ENCODE peak calls at places on chromosomes 13 and 19, in ten cellular contexts. B is activated CD4-positive, alpha-beta memory T cell treated with anti-CD3 and anti-CD28 coated beads, Interleukin-2, amount 10 ng/mL, durations not matched to agents 7 days and 5 days; U is frontal cortex; L is CD8-positive, alpha-beta T cell; H is cardiac fibroblast; S is T-cell; M is AG08396; I is mesothelial cell of epicardium; Y is fibroblast of the aortic adventitia; E is T-helper 2 cell. O is an unnamed sample.

GRCh38 chr19:45947926-45948325 is 25.7 kb downstream of the NOVA2 start:
- DNase-seq in L (no peak), M (peak), U (no peak), E (no peak), Y (peak), H (peak), B (no peak), I (no peak), S (no peak), O (no peak)

GRCh38 chr13:113841355-113841653 is 22.6 kb downstream of the GAS6 start:
- DNase-seq in M (no peak), Y (no peak), H (no peak), I (no peak), U (no peak), S (no peak), E (peak), B (no peak), L (no peak), O (no peak)

GRCh38 chr13:34748078-34748477 is 194.0 kb upstream of the NBEA start:
- DNase-seq in H (peak), U (peak), Y (peak), L (no peak), M (no peak), B (no peak), I (no peak), S (no peak), E (no peak), O (no peak)

GRCh38 chr19:39684283-39684682 is 20.0 kb upstream of the LGALS14 start:
- DNase-seq in U (no peak), H (no peak), I (no peak), B (no peak), E (no peak), L (no peak), S (no peak), M (no peak), Y (no peak), O (no peak)

GRCh38 chr13:92590503-92590908 is 636.1 kb upstream of the GPC6 start:
- DNase-seq in I (no peak), L (no peak), B (no peak), Y (peak), E (no peak), H (no peak), M (no peak), S (no peak), U (no peak), O (no peak)

GRCh38 chr19:55646889-55647731 is 902 bp upstream of the CCDC106 start:
- DNase-seq in U (no peak), H (no peak), Y (no peak), M (no peak), B (no peak), L (no peak), E (no peak), S (no peak), I (no peak), O (no peak)

GRCh38 chr19:58407658-58408151 is 744 bp upstream of the ZNF584 start:
- DNase-seq in L (no peak), U (no peak), Y (no peak), M (no peak), I (no peak), B (no peak), S (no peak), H (no peak), E (no peak), O (no peak)

GRCh38 chr19:40862333-40862732 is 12.1 kb upstream of the CYP2A6 start:
- DNase-seq in H (no peak), B (no peak), S (no peak), U (no peak), Y (no peak), M (no peak), I (no peak), L (no peak), E (no peak), O (no peak)

GRCh38 chr13:87671031-87671823 is at the start of gene SLITRK5:
- DNase-seq in M (peak), H (peak), L (peak), Y (peak), U (peak), S (no peak), I (peak), E (peak), B (peak), O (peak)

GRCh38 chr13:20349564-20350379 is 117.7 kb upstream of the GJB6 start:
- DNase-seq in E (no peak), S (no peak), H (no peak), M (no peak), Y (peak), L (no peak), U (no peak), B (no peak), I (no peak), O (no peak)

GRCh38 chr19:13176345-13176744 is 26.1 kb downstream of the IER2 start:
- DNase-seq in B (no peak), H (no peak), S (no peak), I (no peak), E (no peak), U (no peak), Y (no peak), M (no peak), L (no peak), O (no peak)

GRCh38 chr13:23160241-23161175 is 20.3 kb upstream of the SGCG start:
- DNase-seq in Y (no peak), L (no peak), S (no peak), U (no peak), H (no peak), I (peak), B (no peak), M (peak), E (no peak), O (peak)

GRCh38 chr13:41985788-41986508 is 25.0 kb upstream of the VWA8 start:
- DNase-seq in S (no peak), B (no peak), M (peak), Y (peak), E (no peak), L (no peak), H (peak), U (no peak), I (no peak), O (no peak)

GRCh38 chr13:47764817-47765216 is 236.3 kb downstream of the SUCLA2 start:
- DNase-seq in M (no peak), U (no peak), E (no peak), S (no peak), L (no peak), Y (no peak), I (no peak), H (no peak), B (no peak), O (no peak)

GRCh38 chr13:105058517-105058916 is 1476.9 kb downstream of the EFNB2 start:
- DNase-seq in I (no peak), L (no peak), Y (no peak), M (no peak), H (no peak), S (no peak), B (no peak), U (no peak), E (no peak), O (no peak)

GRCh38 chr13:102836471-102836870 is 9.4 kb upstream of the ERCC5 start:
- DNase-seq in S (no peak), U (no peak), L (no peak), E (no peak), H (no peak), Y (no peak), M (no peak), I (no peak), B (no peak), O (no peak)

GRCh38 chr13:79401259-79402071 is 4.6 kb downstream of the RBM26 start:
- DNase-seq in H (no peak), U (no peak), M (no peak), S (no peak), Y (no peak), E (no peak), I (no peak), B (no peak), L (no peak), O (no peak)

GRCh38 chr19:4984448-4984990 is 15.6 kb downstream of the KDM4B start:
- DNase-seq in S (no peak), Y (no peak), M (no peak), H (no peak), L (no peak), I (no peak), B (no peak), U (no peak), E (no peak), O (no peak)

GRCh38 chr19:10292789-10293636 is 3.3 kb downstream of the ICAM5 start:
- DNase-seq in E (no peak), B (no peak), I (no peak), H (no peak), M (no peak), U (no peak), S (no peak), L (no peak), Y (no peak), O (peak)

GRCh38 chr13:61608138-61608537 is 192.5 kb upstream of the PCDH20 start:
- DNase-seq in U (no peak), I (no peak), M (no peak), S (no peak), E (no peak), B (no peak), Y (no peak), L (no peak), H (no peak), O (peak)

GRCh38 chr13:84445776-84446175 is 563.5 kb upstream of the SLITRK1 start:
- DNase-seq in M (peak), H (peak), B (no peak), S (no peak), L (no peak), U (no peak), E (no peak), Y (no peak), I (no peak), O (no peak)

O was measured in WTC11.